ENCODE peak calls at places on chromosomes 13 and 19, in six cellular contexts. F, Z, R, B, L and K are unnamed samples.

GRCh38 chr19:35534803-35535480 is 1.7 kb downstream of the GAPDHS start:
- DNase-seq in F (no peak), Z (no peak), R (no peak), B (no peak), L (no peak), K (no peak)

GRCh38 chr13:105773887-105774538 is 761.4 kb downstream of the EFNB2 start:
- DNase-seq in F (no peak), Z (peak), R (peak), B (no peak), L (no peak), K (peak)

GRCh38 chr13:62033932-62034331 is 618.3 kb upstream of the PCDH20 start:
- DNase-seq in F (no peak), Z (no peak), R (no peak), B (no peak), L (no peak), K (no peak)

GRCh38 chr13:113493315-113493951 is 2.9 kb upstream of the DCUN1D2 start:
- DNase-seq in F (no peak), Z (peak), R (peak), B (peak), L (no peak), K (peak)

GRCh38 chr19:9289231-9289884 is 20.3 kb downstream of the ZNF699 start:
- DNase-seq in F (no peak), Z (no peak), R (no peak), B (no peak), L (no peak), K (no peak)

GRCh38 chr13:47188802-47189201 is 291.9 kb upstream of the HTR2A start:
- DNase-seq in F (no peak), Z (no peak), R (no peak), B (peak), L (no peak), K (no peak)

GRCh38 chr13:104326523-104326922 is 1260.3 kb upstream of the SLC10A2 start:
- DNase-seq in F (no peak), Z (no peak), R (no peak), B (no peak), L (no peak), K (no peak)

GRCh38 chr13:49530452-49530851 is 34.7 kb downstream of the PHF11 start:
- DNase-seq in F (no peak), Z (no peak), R (no peak), B (peak), L (no peak), K (no peak)

GRCh38 chr13:106078191-106078590 is 457.3 kb downstream of the EFNB2 start:
- DNase-seq in F (no peak), Z (no peak), R (no peak), B (no peak), L (no peak), K (no peak)

GRCh38 chr13:50713849-50714248 is 129.6 kb downstream of the DLEU7 start:
- DNase-seq in F (no peak), Z (no peak), R (no peak), B (no peak), L (no peak), K (no peak)

GRCh38 chr13:75486146-75486545 is 4.2 kb upstream of the TBC1D4 start:
- DNase-seq in F (no peak), Z (peak), R (peak), B (peak), L (no peak), K (no peak)

GRCh38 chr19:2355168-2356035 is 4.7 kb upstream of the TMPRSS9 start:
- DNase-seq in F (no peak), Z (no peak), R (no peak), B (no peak), L (no peak), K (no peak)

GRCh38 chr19:54178581-54179261 is 5.8 kb upstream of the TMC4 start:
- DNase-seq in F (peak), Z (no peak), R (no peak), B (peak), L (peak), K (no peak)

GRCh38 chr13:51342706-51343105 is 3.2 kb downstream of the SERPINE3 start:
- DNase-seq in F (no peak), Z (no peak), R (no peak), B (no peak), L (no peak), K (no peak)

GRCh38 chr19:45059258-45059965 is 16.9 kb downstream of the ZNF296 start:
- DNase-seq in F (peak), Z (peak), R (peak), B (peak), L (peak), K (peak)

GRCh38 chr13:81283561-81283960 is 942.6 kb upstream of the SPRY2 start:
- DNase-seq in F (no peak), Z (no peak), R (no peak), B (no peak), L (no peak), K (no peak)

GRCh38 chr13:92963029-92963428 is 263.6 kb upstream of the GPC6 start:
- DNase-seq in F (no peak), Z (no peak), R (no peak), B (no peak), L (no peak), K (no peak)

GRCh38 chr19:48926909-48927308 is 6.6 kb upstream of the DHDH start:
- DNase-seq in F (no peak), Z (no peak), R (peak), B (peak), L (no peak), K (peak)

GRCh38 chr19:51548213-51548651 is 16.8 kb upstream of the SIGLEC6 start:
- DNase-seq in F (no peak), Z (no peak), R (no peak), B (peak), L (no peak), K (no peak)

GRCh38 chr19:33802801-33803200 is 6.1 kb downstream of the KCTD15 start:
- DNase-seq in F (no peak), Z (no peak), R (no peak), B (no peak), L (no peak), K (no peak)

GRCh38 chr13:23983671-23984070 is 86.4 kb upstream of the C1QTNF9B start:
- DNase-seq in F (no peak), Z (no peak), R (no peak), B (no peak), L (no peak), K (no peak)

GRCh38 chr13:35760678-35761308 is 284.3 kb upstream of the MAB21L1 start:
- DNase-seq in F (no peak), Z (no peak), R (no peak), B (no peak), L (no peak), K (no peak)

GRCh38 chr13:38321654-38322053 is 28.0 kb upstream of the UFM1 start:
- DNase-seq in F (no peak), Z (no peak), R (no peak), B (no peak), L (no peak), K (no peak)

GRCh38 chr19:5627395-5627904 is 4.6 kb downstream of the SAFB start:
- DNase-seq in F (peak), Z (no peak), R (no peak), B (peak), L (no peak), K (no peak)

GRCh38 chr19:4510435-4511255 is 7.6 kb downstream of the PLIN4 start:
- DNase-seq in F (no peak), Z (no peak), R (no peak), B (no peak), L (no peak), K (no peak)

GRCh38 chr19:38394488-38394887 is 6.0 kb downstream of the SPRED3 start:
- DNase-seq in F (peak), Z (peak), R (no peak), B (no peak), L (peak), K (peak)

GRCh38 chr13:95191821-95192220 is 109.4 kb downstream of the ABCC4 start:
- DNase-seq in F (peak), Z (peak), R (peak), B (peak), L (peak), K (peak)

GRCh38 chr13:94968040-94968756 is 255.9 kb upstream of the SOX21 start:
- DNase-seq in F (peak), Z (no peak), R (peak), B (no peak), L (peak), K (peak)

GRCh38 chr19:49165865-49166301 is 8.3 kb downstream of the TRPM4 start:
- DNase-seq in F (peak), Z (no peak), R (no peak), B (no peak), L (peak), K (no peak)

GRCh38 chr19:33438987-33439781 is 65.7 kb downstream of the CEBPG start:
- DNase-seq in F (no peak), Z (no peak), R (no peak), B (no peak), L (no peak), K (no peak)

GRCh38 chr19:57583521-57584416 is at the start of gene ZIK1:
- DNase-seq in F (peak), Z (peak), R (no peak), B (peak), L (peak), K (peak)

GRCh38 chr13:110559429-110559943 is 2.0 kb downstream of the RAB20 start:
- DNase-seq in F (no peak), Z (no peak), R (no peak), B (no peak), L (no peak), K (no peak)

GRCh38 chr13:91111476-91112190 is 235.9 kb upstream of the MIR17HG start:
- DNase-seq in F (no peak), Z (no peak), R (no peak), B (no peak), L (no peak), K (no peak)

GRCh38 chr19:40080289-40080688 is 10.5 kb downstream of the ZNF780A start:
- DNase-seq in F (no peak), Z (no peak), R (no peak), B (no peak), L (no peak), K (no peak)

GRCh38 chr13:112370311-112370710 is 5.8 kb upstream of the SPACA7 start:
- DNase-seq in F (no peak), Z (no peak), R (no peak), B (no peak), L (no peak), K (no peak)
- TF ChIP-seq MAX in F (no peak), Z (no peak), R (no peak), B (no peak), L (no peak), K (no peak)

GRCh38 chr13:30307194-30307965 is at the start of gene KATNAL1:
- DNase-seq in F (peak), Z (peak), R (peak), B (peak), L (peak), K (peak)

GRCh38 chr13:30306762-30307193 is 573 bp downstream of the KATNAL1 start:
- DNase-seq in F (peak), Z (peak), R (peak), B (peak), L (peak), K (peak)

GRCh38 chr13:30307966-30308290 is 577 bp upstream of the KATNAL1 start:
- DNase-seq in F (no peak), Z (no peak), R (peak), B (no peak), L (no peak), K (no peak)

GRCh38 chr13:30305456-30305855 is 1.9 kb downstream of the KATNAL1 start:
- DNase-seq in F (no peak), Z (no peak), R (no peak), B (no peak), L (no peak), K (no peak)

GRCh38 chr13:30308548-30308947 is 1.2 kb upstream of the KATNAL1 start:
- DNase-seq in F (no peak), Z (no peak), R (peak), B (peak), L (no peak), K (no peak)
- TF ChIP-seq JUN in F (no peak), Z (no peak), R (no peak), B (no peak), L (no peak), K (no peak)

GRCh38 chr13:82634946-82635345 is 1247.3 kb downstream of the SLITRK1 start:
- DNase-seq in F (no peak), Z (no peak), R (no peak), B (no peak), L (no peak), K (no peak)

DNA sequence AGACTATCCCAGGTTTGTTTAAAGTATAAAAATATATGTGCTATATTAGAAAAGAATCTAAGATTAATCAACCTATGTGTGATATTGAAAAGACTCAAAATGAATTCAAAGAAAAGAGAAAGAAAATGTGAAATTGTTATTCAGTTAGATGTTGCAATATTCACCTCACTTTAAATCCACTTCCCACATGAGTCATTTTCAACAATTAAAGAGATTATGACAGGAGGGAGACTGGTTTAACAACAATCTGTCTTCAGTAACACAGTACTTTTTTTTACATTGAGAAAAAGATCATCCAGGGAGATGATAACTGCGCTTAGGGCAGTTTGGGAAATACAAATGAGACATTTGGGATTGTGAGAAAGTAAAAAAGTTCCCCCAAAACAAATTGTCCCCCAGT is 1246.2 kb downstream of the SLITRK1 start:
- DNase-seq in F (no peak), Z (no peak), R (no peak), B (no peak), L (no peak), K (no peak)
- TF ChIP-seq MAX in F (no peak), Z (no peak), R (no peak), B (no peak), L (no peak), K (no peak)

GRCh38 chr19:46635920-46636761 is at the start of gene GNG8:
- DNase-seq in F (peak), Z (no peak), R (no peak), B (peak), L (peak), K (no peak)

GRCh38 chr19:46644720-46645119 is 8.7 kb upstream of the GNG8 start:
- DNase-seq in F (no peak), Z (no peak), R (no peak), B (no peak), L (no peak), K (no peak)

GRCh38 chr19:46634656-46635218 is 1.3 kb downstream of the GNG8 start:
- DNase-seq in F (peak), Z (no peak), R (no peak), B (no peak), L (no peak), K (no peak)

GRCh38 chr19:46637224-46637623 is 1.2 kb upstream of the GNG8 start:
- DNase-seq in F (no peak), Z (no peak), R (no peak), B (no peak), L (no peak), K (no peak)

DNA sequence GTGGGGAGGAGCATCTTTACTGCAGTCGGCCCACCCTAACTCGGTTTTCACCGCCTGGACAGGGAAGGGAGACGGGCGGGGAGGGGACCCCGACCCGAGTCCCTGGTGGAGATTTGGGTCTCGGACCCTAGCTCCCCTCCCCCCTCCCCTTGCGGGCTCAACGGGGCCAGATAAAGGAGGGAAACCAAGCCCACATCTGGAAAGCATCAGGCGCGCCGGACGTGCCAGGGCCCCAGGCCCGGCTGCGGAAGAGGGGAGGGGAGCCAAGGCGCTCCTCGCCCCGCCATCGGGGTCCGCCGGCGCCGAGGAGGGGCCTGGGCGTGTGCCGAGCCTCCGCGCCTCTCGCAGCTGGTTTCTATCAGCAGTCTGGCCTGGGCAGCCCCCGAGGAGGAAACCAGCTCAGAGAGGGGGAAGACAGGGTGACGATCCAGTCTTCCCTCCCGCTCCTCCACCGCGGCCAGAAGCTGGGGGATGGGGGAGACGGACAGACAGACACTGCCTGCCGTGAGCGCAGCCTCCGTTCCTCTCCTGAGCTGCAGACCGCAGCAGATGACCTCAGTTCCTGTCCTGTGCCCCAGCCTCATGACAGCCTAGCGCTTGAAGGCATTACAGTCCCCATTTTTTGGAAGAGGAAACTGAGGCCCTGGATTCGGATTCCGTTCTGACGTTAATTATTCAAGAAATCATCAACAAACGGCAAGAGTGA is 3.5 kb upstream of the GNG8 start:
- DNase-seq in F (no peak), Z (no peak), R (no peak), B (peak), L (no peak), K (no peak)
- TF ChIP-seq JUN in F (no peak), Z (no peak), R (no peak), B (peak), L (no peak), K (no peak)

GRCh38 chr19:7733376-7733775 is 1.5 kb upstream of the CLEC4G start:
- DNase-seq in F (no peak), Z (no peak), R (no peak), B (no peak), L (no peak), K (no peak)

GRCh38 chr19:7732045-7732444 is at the start of gene CLEC4G:
- DNase-seq in F (no peak), Z (no peak), R (no peak), B (no peak), L (no peak), K (no peak)

GRCh38 chr19:7737215-7737614 is 5.3 kb upstream of the CLEC4G start:
- DNase-seq in F (no peak), Z (no peak), R (no peak), B (no peak), L (no peak), K (no peak)

GRCh38 chr19:7736148-7736547 is 4.2 kb upstream of the CLEC4G start:
- DNase-seq in F (no peak), Z (no peak), R (no peak), B (no peak), L (no peak), K (no peak)

DNA sequence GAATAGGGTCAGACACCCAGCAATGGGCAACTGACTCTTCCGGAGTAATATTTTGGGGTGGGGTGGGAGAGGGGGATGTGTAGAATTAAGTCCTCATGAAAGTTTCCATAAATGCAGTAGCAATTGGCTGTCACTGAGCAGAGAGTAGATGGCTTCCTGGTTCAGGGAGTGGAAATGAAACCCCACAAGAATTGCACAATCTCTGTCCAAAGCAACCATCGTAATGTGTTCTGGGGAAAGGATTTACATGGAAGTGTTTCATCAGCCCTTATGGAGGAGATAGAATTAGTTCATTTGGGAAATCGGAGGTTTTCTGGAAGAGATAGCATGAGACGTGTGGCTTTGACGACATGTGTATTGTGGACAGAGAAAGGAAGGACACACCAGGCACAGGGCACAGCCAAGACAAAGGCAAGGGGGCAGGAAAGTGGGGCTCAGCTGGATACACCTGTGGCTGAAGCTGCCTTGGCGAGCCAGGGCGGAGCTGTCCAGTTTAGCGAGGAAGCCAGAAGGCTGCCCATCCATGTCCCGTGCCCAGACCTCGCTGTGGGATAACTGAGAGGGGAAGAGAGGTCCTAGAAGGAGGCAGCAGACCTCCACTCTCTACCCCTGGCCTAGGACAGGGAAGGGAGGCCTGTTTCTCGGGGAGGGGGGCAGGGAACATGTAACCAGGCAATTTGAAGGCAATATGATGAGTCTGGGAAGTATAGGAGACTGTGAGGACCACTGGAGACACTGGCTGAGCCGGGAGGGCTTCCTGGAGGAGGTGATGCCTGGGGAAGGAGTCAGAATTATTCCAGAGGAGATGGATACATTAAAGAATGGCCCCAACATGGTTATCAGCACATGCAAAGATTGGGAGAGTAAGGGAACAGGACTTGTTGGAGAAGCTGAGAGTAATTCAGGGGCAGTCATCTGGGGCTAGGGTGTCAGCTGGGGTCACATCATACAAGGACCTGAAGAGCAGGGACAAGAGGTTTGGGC is 2.6 kb upstream of the CLEC4G start:
- DNase-seq in F (no peak), Z (no peak), R (no peak), B (no peak), L (no peak), K (no peak)
- TF ChIP-seq MAX in F (no peak), Z (no peak), R (no peak), B (no peak), L (no peak), K (no peak)

DNA sequence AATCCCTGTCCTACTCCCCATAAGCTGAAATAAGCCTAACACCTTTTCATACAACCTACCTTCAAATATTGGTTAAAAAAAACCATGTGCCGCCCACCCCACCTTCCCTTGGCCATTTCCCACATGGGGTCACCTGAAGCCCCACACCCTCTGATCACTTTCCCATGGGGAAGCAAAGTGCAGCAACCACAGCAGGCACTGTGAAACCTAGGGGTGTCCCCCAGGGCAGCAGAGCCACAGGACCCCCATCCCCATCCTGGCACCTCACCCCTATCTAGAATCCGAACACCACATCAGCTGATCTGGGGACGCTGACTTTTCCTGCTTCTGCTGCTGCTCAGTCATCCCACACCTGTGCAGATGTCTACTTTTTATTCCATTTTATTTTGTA is 19.9 kb downstream of the CEACAM21 start:
- DNase-seq in F (no peak), Z (no peak), R (no peak), B (no peak), L (no peak), K (no peak)
- TF ChIP-seq JUN in F (no peak), Z (no peak), R (no peak), B (no peak), L (no peak), K (no peak)

GRCh38 chr19:43467276-43467675 is 1.9 kb upstream of the LYPD3 start:
- DNase-seq in F (no peak), Z (no peak), R (no peak), B (no peak), L (no peak), K (no peak)
- TF ChIP-seq MAX in F (no peak), Z (no peak), R (no peak), B (no peak), L (no peak), K (no peak)